ENCODE peak calls at places on chromosomes 6 and 20, in five cellular contexts. One of them, this sample, is unnamed.

GRCh38 chr6:158457616-158458278 is 102.1 kb upstream of the TMEM181 start:
- DNase-seq in breast epithelium: no peak
- DNase-seq in Panc1: no peak
- DNase-seq in stomach: no peak
- DNase-seq in spleen: no peak
- DNase-seq in this sample: no peak

GRCh38 chr20:37838769-37839431 is 64.0 kb upstream of the VSTM2L start:
- DNase-seq in stomach: no peak
- DNase-seq in Panc1: no peak
- DNase-seq in breast epithelium: no peak
- DNase-seq in spleen: no peak
- DNase-seq in this sample: no peak

GRCh38 chr6:136549359-136550044 is 720 bp downstream of the MAP7 start:
- DNase-seq in breast epithelium: no peak
- DNase-seq in spleen: peak; percentile 74
- DNase-seq in Panc1: no peak
- DNase-seq in stomach: peak; percentile 31
- DNase-seq in this sample: peak; percentile 40

GRCh38 chr6:154962751-154963150 is 32.4 kb upstream of the TIAM2 start:
- DNase-seq in breast epithelium: no peak
- DNase-seq in Panc1: peak; percentile 25
- DNase-seq in spleen: no peak
- DNase-seq in stomach: no peak
- DNase-seq in this sample: no peak

GRCh38 chr6:157710604-157711003 is 112.4 kb upstream of the SNX9 start:
- DNase-seq in stomach: no peak
- DNase-seq in Panc1: no peak
- DNase-seq in spleen: no peak
- DNase-seq in breast epithelium: no peak
- DNase-seq in this sample: no peak

GRCh38 chr20:5974531-5974930 is 24.1 kb downstream of the MCM8 start:
- DNase-seq in spleen: no peak
- DNase-seq in Panc1: no peak
- DNase-seq in breast epithelium: no peak
- DNase-seq in stomach: no peak
- DNase-seq in this sample: no peak

GRCh38 chr20:25299801-25300200 is 51.9 kb downstream of the PYGB start:
- DNase-seq in Panc1: no peak
- DNase-seq in breast epithelium: no peak
- DNase-seq in stomach: no peak
- DNase-seq in spleen: no peak
- DNase-seq in this sample: no peak

GRCh38 chr20:46558511-46558959 is 8.1 kb upstream of the OCSTAMP start:
- DNase-seq in breast epithelium: no peak
- DNase-seq in spleen: no peak
- DNase-seq in Panc1: peak; percentile 15
- DNase-seq in stomach: peak; percentile 62
- DNase-seq in this sample: no peak

GRCh38 chr6:18343741-18344140 is 43.4 kb upstream of the RNF144B start:
- DNase-seq in Panc1: no peak
- DNase-seq in stomach: no peak
- DNase-seq in spleen: no peak
- DNase-seq in breast epithelium: no peak
- DNase-seq in this sample: no peak

GRCh38 chr6:37241131-37241530 is 16.4 kb upstream of the TBC1D22B start:
- DNase-seq in spleen: no peak
- DNase-seq in breast epithelium: no peak
- DNase-seq in Panc1: no peak
- DNase-seq in stomach: no peak
- DNase-seq in this sample: no peak

GRCh38 chr6:150503586-150504339 is 95.9 kb upstream of the PLEKHG1 start:
- DNase-seq in stomach: no peak
- DNase-seq in spleen: no peak
- DNase-seq in Panc1: no peak
- DNase-seq in breast epithelium: no peak
- DNase-seq in this sample: no peak
- TF ChIP-seq CTCF in stomach: no peak
- TF ChIP-seq CTCF in spleen: no peak
- TF ChIP-seq CTCF in Panc1: no peak
- TF ChIP-seq CTCF in breast epithelium: no peak
- TF ChIP-seq CTCF in this sample: no peak

GRCh38 chr6:163162007-163162873 is 252.3 kb upstream of the QKI start:
- DNase-seq in breast epithelium: no peak
- DNase-seq in spleen: no peak
- DNase-seq in stomach: no peak
- DNase-seq in Panc1: no peak
- DNase-seq in this sample: no peak
- H3K36me3 ChIP-seq in breast epithelium: no peaks in the 10 kb centered on the region
- H3K36me3 ChIP-seq in spleen: no peaks in the 10 kb centered on the region
- H3K36me3 ChIP-seq in stomach: no peaks in the 10 kb centered on the region
- H3K36me3 ChIP-seq in Panc1: no peaks in the 10 kb centered on the region
- H3K36me3 ChIP-seq in this sample: no peaks in the 10 kb centered on the region

GRCh38 chr20:53778736-53779135 is 185.1 kb upstream of the ZNF217 start:
- DNase-seq in Panc1: no peak
- DNase-seq in spleen: no peak
- DNase-seq in stomach: no peak
- DNase-seq in breast epithelium: no peak
- DNase-seq in this sample: no peak
- TF ChIP-seq POLR2AphosphoS5 in Panc1: no peak
- TF ChIP-seq POLR2AphosphoS5 in spleen: no peak
- TF ChIP-seq POLR2AphosphoS5 in stomach: no peak
- TF ChIP-seq POLR2AphosphoS5 in breast epithelium: no peak
- TF ChIP-seq POLR2AphosphoS5 in this sample: no peak

GRCh38 chr20:57791178-57791945 is 81.5 kb upstream of the PMEPA1 start:
- DNase-seq in breast epithelium: no peak
- DNase-seq in spleen: no peak
- DNase-seq in stomach: no peak
- DNase-seq in Panc1: no peak
- DNase-seq in this sample: no peak
- TF ChIP-seq CTCF in breast epithelium: no peak
- TF ChIP-seq CTCF in spleen: no peak
- TF ChIP-seq CTCF in stomach: no peak
- TF ChIP-seq CTCF in Panc1: no peak
- TF ChIP-seq CTCF in this sample: no peak

GRCh38 chr20:44633187-44633851 is 18.2 kb downstream of the ADA start:
- DNase-seq in breast epithelium: no peak
- DNase-seq in stomach: no peak
- DNase-seq in spleen: no peak
- DNase-seq in Panc1: no peak
- DNase-seq in this sample: no peak
- H3K36me3 ChIP-seq in breast epithelium: no peaks in the 10 kb centered on the region
- H3K36me3 ChIP-seq in stomach: peaks cover 25% of the 10 kb centered on the region
- H3K36me3 ChIP-seq in spleen: peaks cover 43% of the 10 kb centered on the region
- H3K36me3 ChIP-seq in Panc1: peaks cover 2% of the 10 kb centered on the region
- H3K36me3 ChIP-seq in this sample: no peaks in the 10 kb centered on the region

This sample was measured in upper lobe of left lung.